ENCODE peak calls at places on chromosomes 7 and 10, in ten cellular contexts. V, N, S, T, Q, D, B, L, R and J are unnamed samples.

GRCh38 chr10:42754155-42755027 is 28.2 kb upstream of the BMS1 start:
- DNase-seq in V (no peak), N (peak), S (peak), T (no peak), Q (peak), D (peak), B (no peak), L (no peak), R (peak), J (peak)

GRCh38 chr7:93551063-93551895 is 23.2 kb downstream of the CALCR start:
- DNase-seq in V (no peak), N (no peak), S (peak), T (no peak), Q (peak), D (peak), B (peak), L (no peak), R (peak), J (no peak)

GRCh38 chr7:157312941-157313340 is 23.9 kb upstream of the DNAJB6 start:
- DNase-seq in V (no peak), N (no peak), S (no peak), T (no peak), Q (no peak), D (no peak), B (no peak), L (no peak), R (no peak), J (no peak)

GRCh38 chr7:55884321-55884720 is 2.9 kb upstream of the ZNF713 start:
- DNase-seq in V (no peak), N (no peak), S (no peak), T (no peak), Q (no peak), D (no peak), B (no peak), L (no peak), R (no peak), J (no peak)

GRCh38 chr10:126638542-126638941 is 32.0 kb downstream of the C10orf90 start:
- DNase-seq in V (no peak), N (no peak), S (no peak), T (no peak), Q (no peak), D (no peak), B (no peak), L (no peak), R (no peak), J (no peak)

GRCh38 chr10:51266496-51266895 is 192.2 kb downstream of the PRKG1 start:
- DNase-seq in V (no peak), N (no peak), S (no peak), T (no peak), Q (no peak), D (no peak), B (no peak), L (no peak), R (no peak), J (no peak)

GRCh38 chr10:71217266-71218045 is 5.1 kb downstream of the UNC5B start:
- DNase-seq in V (peak), N (no peak), S (no peak), T (no peak), Q (peak), D (peak), B (no peak), L (no peak), R (no peak), J (no peak)

GRCh38 chr10:74586088-74586585 is 240.3 kb upstream of the KAT6B start:
- DNase-seq in V (no peak), N (no peak), S (peak), T (no peak), Q (no peak), D (no peak), B (no peak), L (no peak), R (peak), J (no peak)

GRCh38 chr10:88042162-88043100 is 179.0 kb downstream of the PTEN start:
- DNase-seq in V (peak), N (no peak), S (no peak), T (no peak), Q (peak), D (peak), B (no peak), L (no peak), R (peak), J (no peak)